ENCODE peak calls at places on chromosomes 1 and 21, in five cellular contexts. Z is GM06990, P is GM23338, S is cardiac fibroblast, Y is GM20000. A is an unnamed sample.

GRCh38 chr21:14573244-14573643 is 27.1 kb upstream of the SAMSN1 start:
- DNase-seq in Z (no peak), P (no peak), S (no peak), Y (no peak), A (no peak)

GRCh38 chr1:1578371-1578940 is 3.8 kb upstream of the SSU72 start:
- DNase-seq in Z (no peak), P (no peak), S (no peak), Y (no peak), A (no peak)

GRCh38 chr1:219081943-219082925 is 91.4 kb upstream of the LYPLAL1 start:
- DNase-seq in Z (no peak), P (no peak), S (no peak), Y (no peak), A (no peak)

GRCh38 chr1:151535326-151536271 is 4.5 kb upstream of the TUFT1 start:
- DNase-seq in Z (no peak), P (no peak), S (peak; percentile 49), Y (no peak), A (no peak)

GRCh38 chr1:156126043-156126700 is 11.7 kb downstream of the LMNA start:
- DNase-seq in Z (peak; percentile 79), P (peak; percentile 91), S (peak; percentile 98), Y (no peak), A (peak; percentile 49)

GRCh38 chr1:30511563-30512252 is 211.7 kb downstream of the MATN1 start:
- DNase-seq in Z (no peak), P (no peak), S (no peak), Y (no peak), A (no peak)

GRCh38 chr1:100528861-100529260 is 9.1 kb upstream of the GPR88 start:
- DNase-seq in Z (no peak), P (no peak), S (no peak), Y (no peak), A (no peak)

GRCh38 chr1:43880604-43881003 is 53.0 kb upstream of the ARTN start:
- DNase-seq in Z (no peak), P (no peak), S (peak; percentile 56), Y (no peak), A (no peak)

GRCh38 chr1:156583821-156584622 is 4.5 kb downstream of the TTC24 start:
- DNase-seq in Z (no peak), P (peak; percentile 97), S (peak; percentile 93), Y (peak; percentile 80), A (peak; percentile 85)

GRCh38 chr1:86616871-86617270 is 70.0 kb downstream of the CLCA4 start:
- DNase-seq in Z (peak; percentile 61), P (peak; percentile 5), S (no peak), Y (peak; percentile 15), A (peak; percentile 12)

GRCh38 chr1:45423907-45424678 is 66.9 kb downstream of the TESK2 start:
- DNase-seq in Z (no peak), P (no peak), S (no peak), Y (no peak), A (no peak)

GRCh38 chr1:7300893-7301292 is 470.2 kb upstream of the VAMP3 start:
- DNase-seq in Z (no peak), P (no peak), S (peak; percentile 93), Y (no peak), A (no peak)

GRCh38 chr1:26582836-26583460 is 53.4 kb downstream of the RPS6KA1 start:
- DNase-seq in Z (peak; percentile 74), P (no peak), S (peak; percentile 79), Y (peak; percentile 72), A (peak; percentile 68)

GRCh38 chr1:66084442-66084841 is 291.7 kb downstream of the PDE4B start:
- DNase-seq in Z (no peak), P (peak; percentile 47), S (no peak), Y (no peak), A (no peak)

GRCh38 chr1:176847052-176847451 is 317.5 kb downstream of the ASTN1 start:
- DNase-seq in Z (no peak), P (no peak), S (no peak), Y (no peak), A (no peak)

GRCh38 chr1:184836934-184837698 is 82.5 kb upstream of the EDEM3 start:
- DNase-seq in Z (no peak), P (no peak), S (no peak), Y (no peak), A (no peak)

GRCh38 chr1:33319186-33319948 is 1.5 kb downstream of the A3GALT2 start:
- DNase-seq in Z (no peak), P (no peak), S (no peak), Y (no peak), A (no peak)

GRCh38 chr1:84467298-84467697 is 11.8 kb upstream of the RPF1 start:
- DNase-seq in Z (no peak), P (no peak), S (no peak), Y (no peak), A (no peak)

GRCh38 chr1:160376525-160377131 is 9.8 kb downstream of the NHLH1 start:
- DNase-seq in Z (peak; percentile 20), P (peak; percentile 92), S (peak; percentile 81), Y (peak; percentile 81), A (peak; percentile 73)

GRCh38 chr1:184002071-184002470 is 35.5 kb downstream of the COLGALT2 start:
- DNase-seq in Z (no peak), P (no peak), S (peak; percentile 90), Y (no peak), A (no peak)

GRCh38 chr1:85449356-85449755 is 15.6 kb downstream of the DDAH1 start:
- DNase-seq in Z (no peak), P (no peak), S (no peak), Y (no peak), A (no peak)

GRCh38 chr1:209685835-209686234 is 10.6 kb downstream of the G0S2 start:
- DNase-seq in Z (no peak), P (peak; percentile 23), S (no peak), Y (no peak), A (no peak)

DNA sequence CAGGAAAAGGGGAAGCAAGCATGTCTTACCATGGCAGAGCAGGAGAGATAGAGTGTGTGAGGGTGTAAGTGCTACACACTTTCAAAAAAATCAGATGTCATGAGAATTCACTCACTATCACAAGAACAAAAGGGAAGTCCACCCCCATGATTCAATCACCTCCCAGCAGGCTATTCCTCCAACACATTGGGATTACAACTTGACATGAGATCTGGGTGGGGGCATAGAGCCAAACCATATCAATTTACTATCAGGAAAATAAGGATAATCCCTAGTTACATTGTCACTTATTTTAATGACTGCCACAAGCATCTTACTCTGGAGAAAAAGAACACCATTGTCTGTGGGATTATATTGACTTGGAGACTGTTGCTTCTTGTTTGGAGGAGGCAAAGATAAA is 66.1 kb upstream of the VANGL1 start:
- DNase-seq in Z (no peak), P (no peak), S (no peak), Y (no peak), A (no peak)
- TF ChIP-seq CTCF in Z (no peak), P (no peak), S (no peak), Y (no peak), A (no peak)

GRCh38 chr1:102970496-102971078 is 137.7 kb downstream of the COL11A1 start:
- DNase-seq in Z (peak; percentile 0), P (peak; percentile 93), S (peak; percentile 88), Y (peak; percentile 26), A (peak; percentile 44)
- TF ChIP-seq CTCF in Z (peak; percentile 77), P (peak; percentile 72), S (peak; percentile 54), Y (peak; percentile 36), A (peak; percentile 64)

GRCh38 chr1:235919797-235920475 is 53.2 kb upstream of the LYST start:
- DNase-seq in Z (no peak), P (no peak), S (peak; percentile 95), Y (no peak), A (no peak)

GRCh38 chr1:235918481-235918880 is 51.8 kb upstream of the LYST start:
- DNase-seq in Z (no peak), P (no peak), S (no peak), Y (no peak), A (no peak)

GRCh38 chr1:235919127-235919796 is 52.6 kb upstream of the LYST start:
- DNase-seq in Z (no peak), P (no peak), S (peak; percentile 26), Y (no peak), A (no peak)

GRCh38 chr1:235917267-235917811 is 50.6 kb upstream of the LYST start:
- DNase-seq in Z (no peak), P (no peak), S (peak; percentile 100), Y (peak; percentile 73), A (peak; percentile 70)

DNA sequence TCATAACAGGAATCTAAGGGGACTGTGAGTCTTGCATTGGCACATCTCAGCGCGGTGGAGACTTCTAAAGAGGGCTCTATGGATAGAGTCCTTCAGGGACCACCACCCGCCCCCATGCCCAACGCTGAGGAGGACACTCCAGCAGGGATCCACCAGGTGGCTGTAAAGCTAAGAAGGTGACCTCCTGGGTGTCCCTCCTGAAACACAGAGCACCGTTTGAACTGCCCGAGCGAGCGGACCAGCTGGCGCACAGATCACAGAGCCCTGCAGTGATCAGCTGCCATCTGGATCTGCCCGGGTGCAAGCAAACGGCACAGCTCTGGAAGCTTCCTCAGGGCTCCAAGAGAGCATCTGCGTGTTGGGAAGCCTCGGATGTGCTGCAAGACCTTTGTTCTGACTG is 51.3 kb upstream of the LYST start:
- DNase-seq in Z (no peak), P (no peak), S (no peak), Y (no peak), A (no peak)
- TF ChIP-seq CTCF in Z (no peak), P (no peak), S (no peak), Y (no peak), A (no peak)

GRCh38 chr1:163799190-163799805 is 477.5 kb downstream of the NUF2 start:
- DNase-seq in Z (no peak), P (no peak), S (no peak), Y (no peak), A (no peak)
- TF ChIP-seq CTCF in Z (no peak), P (no peak), S (no peak), Y (no peak), A (no peak)

GRCh38 chr1:53552981-53553733 is 94.0 kb downstream of the DMRTB1 start:
- DNase-seq in Z (no peak), P (no peak), S (no peak), Y (no peak), A (no peak)
- TF ChIP-seq CTCF in Z (no peak), P (no peak), S (no peak), Y (no peak), A (no peak)

GRCh38 chr1:203593723-203594122 is 32.9 kb upstream of the ATP2B4 start:
- DNase-seq in Z (no peak), P (peak; percentile 61), S (peak; percentile 87), Y (peak; percentile 25), A (no peak)
- TF ChIP-seq CTCF in Z (peak; percentile 62), P (peak; percentile 62), S (peak; percentile 22), Y (no peak), A (peak; percentile 27)

DNA sequence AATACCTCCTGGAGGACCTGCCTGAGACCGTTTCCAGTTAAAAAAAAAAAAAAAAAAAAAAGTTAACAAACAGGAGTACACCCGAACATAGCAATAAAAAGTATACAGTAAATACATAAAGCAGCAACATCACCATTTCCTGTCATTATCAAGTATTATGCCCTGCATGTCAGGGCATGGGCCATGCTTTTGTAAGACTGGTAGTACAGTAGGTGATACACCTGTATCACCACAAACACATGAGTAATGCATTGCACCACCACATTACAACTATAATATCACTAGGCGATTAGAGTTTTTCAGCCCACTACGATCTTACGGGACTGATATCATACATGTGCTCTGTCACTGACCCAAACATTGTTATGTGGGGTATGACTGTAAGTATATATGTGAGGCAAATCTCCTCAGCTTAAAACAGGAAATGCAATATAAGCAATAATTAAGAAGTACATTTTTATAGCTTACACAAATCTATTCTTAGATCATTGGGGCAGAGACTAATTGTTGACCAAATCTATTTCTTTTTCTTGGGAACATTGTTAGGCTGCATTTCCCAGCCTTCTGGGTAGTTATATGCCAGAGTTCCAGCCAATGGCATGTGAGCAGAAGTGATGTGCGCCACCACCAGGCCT is 98.1 kb downstream of the PLD5 start:
- DNase-seq in Z (no peak), P (no peak), S (no peak), Y (no peak), A (no peak)
- TF ChIP-seq CTCF in Z (peak; percentile 17), P (peak; percentile 41), S (no peak), Y (no peak), A (no peak)

A was measured in GM10248.